ENCODE peak calls at places on chromosomes 6 and 20, in six cellular contexts. Q is body of pancreas, D is GM12865, E is GM12864, L is mucosa of descending colon, W is cardiac muscle cell. K is an unnamed sample.

GRCh38 chr20:56604690-56605089 is 24.4 kb upstream of the TFAP2C start:
- DNase-seq in Q (no peak), D (no peak), E (no peak), L (no peak), W (no peak), K (no peak)

GRCh38 chr6:1495344-1495743 is 106.0 kb downstream of the FOXF2 start:
- DNase-seq in Q (no peak), D (no peak), E (no peak), L (no peak), W (no peak), K (no peak)

GRCh38 chr6:33299237-33299944 is 649 bp upstream of the RGL2 start:
- DNase-seq in Q (peak), D (peak), E (peak), L (peak), W (peak), K (peak)

GRCh38 chr6:161658216-161658615 is 384.4 kb upstream of the AGPAT4 start:
- DNase-seq in Q (no peak), D (no peak), E (no peak), L (no peak), W (no peak), K (no peak)

GRCh38 chr6:135033238-135033637 is 21.4 kb downstream of the HBS1L start:
- DNase-seq in Q (peak), D (no peak), E (no peak), L (no peak), W (no peak), K (no peak)

GRCh38 chr6:37048851-37049734 is 43.6 kb downstream of the FGD2 start:
- DNase-seq in Q (peak), D (peak), E (peak), L (peak), W (peak), K (peak)

GRCh38 chr6:32883789-32884188 is 29.8 kb downstream of the PSMB9 start:
- DNase-seq in Q (no peak), D (no peak), E (no peak), L (no peak), W (peak), K (no peak)

GRCh38 chr6:44508646-44509045 is 121.1 kb downstream of the CDC5L start:
- DNase-seq in Q (no peak), D (no peak), E (no peak), L (no peak), W (no peak), K (no peak)

GRCh38 chr6:143271024-143271423 is 179.5 kb downstream of the ADAT2 start:
- DNase-seq in Q (no peak), D (no peak), E (no peak), L (peak), W (peak), K (no peak)

GRCh38 chr6:34025851-34026250 is 120.0 kb downstream of the GRM4 start:
- DNase-seq in Q (no peak), D (no peak), E (no peak), L (no peak), W (no peak), K (no peak)

GRCh38 chr20:38221041-38221589 is 39.4 kb downstream of the KIAA1755 start:
- DNase-seq in Q (peak), D (peak), E (no peak), L (peak), W (peak), K (peak)
- TF ChIP-seq CTCF in Q (peak), D (peak), E (peak), L (peak), W (peak), K (peak)

GRCh38 chr20:58706150-58706892 is 13.7 kb downstream of the NPEPL1 start:
- DNase-seq in Q (no peak), D (no peak), E (no peak), L (no peak), W (no peak), K (no peak)
- TF ChIP-seq CTCF in Q (no peak), D (no peak), E (no peak), L (no peak), W (no peak), K (no peak)

GRCh38 chr6:89859744-89860143 is 30.1 kb downstream of the CASP8AP2 start:
- DNase-seq in Q (no peak), D (peak), E (peak), L (no peak), W (no peak), K (peak)

GRCh38 chr6:89866024-89866678 is 28.1 kb upstream of the GJA10 start:
- DNase-seq in Q (no peak), D (no peak), E (no peak), L (no peak), W (no peak), K (no peak)

GRCh38 chr6:89862281-89862680 is 32.0 kb upstream of the GJA10 start:
- DNase-seq in Q (no peak), D (peak), E (peak), L (no peak), W (no peak), K (no peak)

DNA sequence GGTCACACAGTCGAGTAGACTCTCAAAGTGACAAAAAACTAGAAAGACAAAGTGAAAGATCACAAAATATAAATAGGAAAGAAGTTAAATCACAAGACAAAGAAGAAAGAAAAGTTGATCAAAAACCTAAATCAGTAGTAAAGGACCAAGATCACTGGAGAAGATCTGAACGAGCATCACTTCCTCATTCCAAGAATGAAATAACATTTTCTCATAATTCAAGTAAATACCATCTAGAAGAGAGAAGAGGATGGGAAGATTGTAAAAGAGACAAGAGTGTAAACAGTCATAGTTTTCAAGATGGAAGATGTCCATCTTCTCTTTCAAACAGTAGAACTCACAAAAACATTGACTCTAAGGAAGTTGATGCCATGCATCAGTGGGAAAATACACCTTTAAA is 31.6 kb upstream of the GJA10 start:
- DNase-seq in Q (no peak), D (no peak), E (no peak), L (no peak), W (no peak), K (no peak)
- TF ChIP-seq CTCF in Q (no peak), D (no peak), E (no peak), L (no peak), W (no peak), K (no peak)

DNA sequence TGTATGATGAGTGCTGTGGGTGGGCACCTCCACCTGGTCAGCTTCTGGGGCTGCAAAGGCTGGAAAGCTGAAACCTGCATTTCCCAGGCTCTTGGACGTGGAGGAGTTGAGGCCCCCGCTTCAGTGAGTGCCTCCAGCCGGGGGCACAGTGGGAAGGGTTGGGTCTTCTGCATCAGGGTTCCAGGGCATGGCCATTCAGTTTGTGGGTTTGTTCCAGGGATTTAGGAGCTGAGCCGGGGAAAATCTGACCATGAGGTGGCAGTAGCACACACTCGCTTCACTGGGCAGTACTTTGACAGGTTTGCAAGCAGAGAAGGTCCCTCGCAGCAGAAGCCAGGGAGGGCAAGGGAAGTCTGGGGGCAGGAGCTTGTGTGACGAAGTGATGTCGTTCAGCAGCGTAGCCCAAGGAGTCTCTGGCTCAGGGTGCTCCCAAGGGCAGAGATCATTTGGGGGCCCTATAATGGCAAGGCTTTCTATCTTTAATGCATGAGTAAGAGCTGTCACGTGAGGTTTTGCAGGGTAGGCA is 69.5 kb upstream of the SULF2 start:
- DNase-seq in Q (no peak), D (peak), E (no peak), L (peak), W (peak), K (peak)
- TF ChIP-seq CTCF in Q (peak), D (peak), E (peak), L (no peak), W (peak), K (peak)